ENCODE peak calls at places on chromosome 4, in five cellular contexts. S is CD8-positive, alpha-beta memory T cell; P is ovary; M is CD4-positive, CD25-positive, alpha-beta regulatory T cell; Q is PC-9. E is an unnamed sample.

GRCh38 chr4:169720529-169720928 is 37.2 kb downstream of the HPF1 start:
- DNase-seq in S (no peak), P (no peak), M (no peak), Q (no peak), E (no peak)

GRCh38 chr4:122576261-122577188 is 44.3 kb downstream of the IL21 start:
- DNase-seq in S (no peak), P (no peak), M (peak), Q (peak), E (no peak)

GRCh38 chr4:140186651-140187315 is 32.8 kb upstream of the MAML3 start:
- DNase-seq in S (no peak), P (peak), M (no peak), Q (peak), E (no peak)

GRCh38 chr4:174286870-174287269 is 3.2 kb downstream of the CEP44 start:
- DNase-seq in S (no peak), P (no peak), M (no peak), Q (no peak), E (no peak)

GRCh38 chr4:177041356-177041755 is 248.6 kb upstream of the VEGFC start:
- DNase-seq in S (no peak), P (no peak), M (no peak), Q (no peak), E (no peak)

GRCh38 chr4:160514126-160514525 is 1411.2 kb downstream of the RAPGEF2 start:
- DNase-seq in S (no peak), P (no peak), M (no peak), Q (no peak), E (no peak)

GRCh38 chr4:181264908-181265307 is 978.3 kb upstream of the TENM3 start:
- DNase-seq in S (no peak), P (no peak), M (no peak), Q (no peak), E (no peak)

GRCh38 chr4:85127653-85128052 is 161.2 kb upstream of the WDFY3 start:
- DNase-seq in S (no peak), P (no peak), M (no peak), Q (no peak), E (no peak)

GRCh38 chr4:36243355-36244256 is 708 bp downstream of the ARAP2 start:
- DNase-seq in S (no peak), P (no peak), M (peak), Q (peak), E (peak)

GRCh38 chr4:103032575-103032974 is 13.1 kb upstream of the SLC9B1 start:
- DNase-seq in S (no peak), P (no peak), M (no peak), Q (peak), E (no peak)

GRCh38 chr4:29037501-29037900 is 1682.7 kb upstream of the PCDH7 start:
- DNase-seq in S (no peak), P (no peak), M (no peak), Q (no peak), E (no peak)

GRCh38 chr4:147060171-147060931 is 114.7 kb upstream of the TTC29 start:
- DNase-seq in S (no peak), P (no peak), M (no peak), Q (no peak), E (no peak)

GRCh38 chr4:147351083-147351787 is 129.7 kb upstream of the EDNRA start:
- DNase-seq in S (no peak), P (no peak), M (no peak), Q (no peak), E (no peak)

GRCh38 chr4:187944179-187944578 is 51.4 kb upstream of the ZFP42 start:
- DNase-seq in S (no peak), P (no peak), M (no peak), Q (no peak), E (no peak)

GRCh38 chr4:96630839-96631238 is 790.9 kb downstream of the PDHA2 start:
- DNase-seq in S (no peak), P (no peak), M (no peak), Q (no peak), E (no peak)

GRCh38 chr4:75724066-75724866 is at the start of gene USO1:
- DNase-seq in S (peak), P (peak), M (peak), Q (peak), E (peak)

GRCh38 chr4:75723117-75723801 is 1.1 kb upstream of the USO1 start:
- DNase-seq in S (no peak), P (no peak), M (peak), Q (no peak), E (no peak)

GRCh38 chr4:75723802-75724065 is 643 bp upstream of the USO1 start:
- DNase-seq in S (no peak), P (no peak), M (no peak), Q (no peak), E (no peak)

GRCh38 chr4:75724867-75725724 is 719 bp downstream of the USO1 start:
- DNase-seq in S (peak), P (peak), M (peak), Q (peak), E (peak)

DNA sequence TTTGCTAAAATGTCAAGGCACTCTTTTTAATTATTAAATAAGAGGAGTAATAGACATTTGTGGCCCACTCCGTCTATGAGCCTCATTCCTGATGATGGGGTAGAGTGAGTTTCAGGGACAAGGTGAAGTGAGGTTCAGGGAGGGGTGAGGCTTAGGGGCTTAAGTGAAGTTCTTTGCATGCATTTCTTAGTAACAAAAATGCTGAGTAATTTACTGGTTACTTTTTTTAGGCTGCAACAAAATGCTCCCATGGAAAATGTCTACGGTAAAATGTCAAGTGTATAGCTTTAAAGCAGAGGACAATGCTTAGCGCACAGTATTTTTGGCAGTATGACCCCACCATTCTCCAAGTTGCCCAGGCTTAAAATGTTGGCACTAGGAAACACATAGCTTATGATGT is 2.0 kb upstream of the USO1 start:
- DNase-seq in S (no peak), P (no peak), M (no peak), Q (no peak), E (no peak)
- H3K4me3 ChIP-seq in S (no peak), P (no peak), M (no peak), Q (no peak), E (no peak)

DNA sequence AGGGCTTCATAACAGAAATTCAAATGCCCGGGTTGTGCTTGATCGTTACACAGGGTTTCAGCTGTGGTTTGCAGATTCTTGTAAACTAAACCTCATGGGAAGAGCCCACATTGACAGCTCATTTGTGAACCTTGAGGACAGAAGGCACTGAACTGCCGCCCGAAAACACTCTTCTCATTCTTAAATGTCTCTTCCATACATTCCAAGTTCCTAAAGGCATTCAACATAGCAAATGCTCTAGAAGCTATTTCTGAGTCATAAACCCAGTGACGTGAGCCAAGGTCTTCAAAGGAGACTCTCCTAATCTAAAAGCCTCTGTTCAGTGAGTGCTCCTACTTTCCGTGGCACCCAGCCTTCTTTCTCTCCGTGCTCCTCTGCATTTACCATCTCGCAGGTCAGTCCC is 737.8 kb upstream of the FRG1 start:
- DNase-seq in S (no peak), P (no peak), M (no peak), Q (no peak), E (no peak)
- H3K4me3 ChIP-seq in S (no peak), P (no peak), M (no peak), Q (no peak), E (no peak)

DNA sequence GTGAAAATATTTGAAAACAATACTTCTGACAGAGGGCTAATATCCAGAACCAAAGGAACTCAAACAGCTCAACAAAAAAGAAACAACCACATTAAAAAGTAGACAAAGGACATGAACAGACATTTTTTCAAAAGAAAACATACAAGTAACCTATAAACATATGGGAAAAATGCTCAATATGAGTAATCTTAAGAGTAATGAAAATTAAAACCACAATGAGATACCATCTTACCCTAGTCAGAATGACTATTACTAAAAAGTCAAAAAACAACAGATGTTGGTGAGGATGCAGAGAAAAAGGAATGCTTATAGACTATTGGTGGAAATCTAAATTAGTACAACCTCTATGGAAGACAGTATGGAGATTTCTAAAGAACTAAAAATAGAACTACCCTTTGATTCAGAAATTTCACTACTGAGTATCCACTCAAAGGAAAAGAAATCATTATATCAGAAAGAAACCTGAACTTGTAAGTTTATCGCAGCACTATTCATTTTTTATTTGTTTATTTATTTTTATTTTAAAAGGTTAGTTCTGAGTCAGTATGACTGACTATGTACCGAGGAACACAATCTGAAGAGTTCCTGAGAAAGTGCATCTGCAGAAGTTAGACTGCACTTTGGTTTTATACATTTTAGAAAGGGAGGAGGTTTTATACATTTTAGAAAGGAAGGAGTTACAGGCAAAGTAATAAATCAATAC is 231.3 kb downstream of the INPP4B start:
- DNase-seq in S (no peak), P (no peak), M (no peak), Q (no peak), E (no peak)
- H3K4me3 ChIP-seq in S (no peak), P (no peak), M (no peak), Q (peak), E (no peak)

DNA sequence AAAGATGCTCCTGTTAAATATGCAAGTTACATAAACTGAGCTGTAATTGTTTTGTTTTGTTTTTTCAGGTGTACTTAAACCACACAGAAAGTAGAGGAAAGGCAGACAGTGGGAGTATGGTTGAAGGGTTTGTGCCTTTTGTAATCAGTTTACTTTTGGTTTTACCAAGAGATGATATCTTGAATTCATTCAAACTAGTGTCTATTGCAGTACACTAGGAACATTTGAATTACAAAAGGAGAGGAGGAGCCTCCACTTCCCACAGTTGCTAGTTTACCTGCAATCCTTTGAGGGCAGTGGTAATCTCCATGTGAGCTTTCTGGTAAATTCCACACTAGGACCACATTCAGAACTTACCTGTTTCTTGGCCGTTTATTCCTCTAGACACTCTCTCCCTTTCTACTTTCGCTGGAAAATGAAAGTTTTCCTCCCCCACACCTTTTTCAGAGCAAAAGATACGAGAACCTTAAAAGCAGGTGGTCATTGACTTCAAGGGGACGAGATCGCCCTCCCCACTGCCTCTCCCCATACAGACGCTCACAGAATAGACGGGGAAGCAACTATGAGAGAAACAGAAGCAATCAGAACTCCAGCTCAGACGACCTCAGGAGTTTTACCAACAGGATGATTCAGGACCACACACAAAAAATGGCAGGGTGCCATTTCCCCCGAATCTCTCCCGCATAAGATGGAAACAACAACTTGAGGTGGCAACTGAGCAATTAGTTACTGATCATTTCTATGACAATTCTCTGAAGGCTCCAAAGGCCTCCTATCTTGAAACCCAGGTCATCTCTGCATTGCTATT is 3.3 kb downstream of the RBM47 start:
- DNase-seq in S (no peak), P (no peak), M (no peak), Q (peak), E (no peak)
- H3K4me3 ChIP-seq in S (no peak), P (no peak), M (no peak), Q (peak), E (no peak)

GRCh38 chr4:124710253-124710849 is 2.2 kb downstream of the ANKRD50 start:
- DNase-seq in S (no peak), P (no peak), M (no peak), Q (no peak), E (no peak)
- H3K4me3 ChIP-seq in S (no peak), P (no peak), M (no peak), Q (peak), E (peak)

DNA sequence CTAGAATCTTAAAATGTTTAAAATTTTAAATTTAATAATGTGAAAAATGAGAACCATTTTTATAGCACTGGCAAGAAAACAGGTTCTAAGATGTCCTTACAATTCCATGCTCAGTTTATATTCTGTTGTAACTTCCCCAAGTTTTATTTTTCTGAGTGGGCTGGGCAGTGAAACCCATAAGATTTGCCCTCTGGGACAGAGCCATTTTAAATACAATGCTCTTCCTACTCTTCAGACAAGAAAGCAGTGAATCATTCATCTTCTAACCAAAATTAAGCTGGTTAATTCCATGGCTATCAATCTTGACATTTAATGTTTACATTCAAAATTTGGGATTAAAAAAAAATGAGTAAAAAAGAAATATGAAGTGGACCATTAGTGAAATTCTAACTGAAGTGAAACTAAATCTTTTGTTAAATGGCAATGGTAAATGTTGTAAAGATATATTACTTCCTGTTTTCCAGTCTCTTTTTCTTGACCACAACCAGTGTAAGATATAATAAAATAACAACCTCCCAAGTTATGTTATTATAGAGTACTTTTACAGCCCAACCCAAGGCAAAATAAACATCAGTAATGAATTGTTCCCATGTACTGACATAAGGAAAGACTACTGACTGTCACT is 37.2 kb upstream of the PTPN13 start:
- DNase-seq in S (no peak), P (no peak), M (no peak), Q (no peak), E (no peak)
- H3K4me3 ChIP-seq in S (no peak), P (no peak), M (no peak), Q (no peak), E (no peak)

GRCh38 chr4:150080335-150080734 is 2.1 kb downstream of the DCLK2 start:
- DNase-seq in S (no peak), P (no peak), M (no peak), Q (no peak), E (no peak)
- H3K4me3 ChIP-seq in S (no peak), P (no peak), M (no peak), Q (no peak), E (no peak)

GRCh38 chr4:164383187-164384181 is 370.4 kb upstream of the SMIM31 start:
- DNase-seq in S (no peak), P (peak), M (no peak), Q (peak), E (peak)
- H3K4me3 ChIP-seq in S (no peak), P (peak), M (no peak), Q (no peak), E (no peak)

GRCh38 chr4:155751569-155751968 is 7.3 kb upstream of the GUCY1B1 start:
- DNase-seq in S (no peak), P (no peak), M (no peak), Q (no peak), E (no peak)
- H3K4me3 ChIP-seq in S (no peak), P (no peak), M (no peak), Q (no peak), E (no peak)

GRCh38 chr4:6420972-6421371 is 51.4 kb downstream of the PPP2R2C start:
- DNase-seq in S (no peak), P (no peak), M (no peak), Q (no peak), E (no peak)
- H3K4me3 ChIP-seq in S (no peak), P (no peak), M (no peak), Q (no peak), E (no peak)